ENCODE peak calls at places on chromosomes 12 and 14, in seven cellular contexts. One of them, this sample, is unnamed.

GRCh38 chr14:70472253-70473159 is 20.5 kb downstream of the ADAM21 start:
- DNase-seq in SJSA1: no peak
- DNase-seq in Calu3: no peak
- DNase-seq in anterior cingulate cortex: no peak
- DNase-seq in NCI-H2081: no peak
- DNase-seq in fibroblast of gingiva: no peak
- DNase-seq in lung microvascular endothelial cell: no peak
- DNase-seq in this sample: no peak

GRCh38 chr14:49641697-49642129 is 6.7 kb upstream of the DNAAF2 start:
- DNase-seq in anterior cingulate cortex: peak
- DNase-seq in NCI-H2081: peak
- DNase-seq in lung microvascular endothelial cell: no peak
- DNase-seq in fibroblast of gingiva: no peak
- DNase-seq in SJSA1: no peak
- DNase-seq in Calu3: no peak
- DNase-seq in this sample: no peak

GRCh38 chr14:55600784-55601561 is 21.0 kb downstream of the KTN1 start:
- DNase-seq in anterior cingulate cortex: no peak
- DNase-seq in Calu3: no peak
- DNase-seq in lung microvascular endothelial cell: peak
- DNase-seq in SJSA1: peak
- DNase-seq in fibroblast of gingiva: peak
- DNase-seq in NCI-H2081: no peak
- DNase-seq in this sample: no peak

GRCh38 chr14:106518054-106518943 is 991.9 kb downstream of the TMEM121 start:
- DNase-seq in NCI-H2081: no peak
- DNase-seq in Calu3: peak
- DNase-seq in anterior cingulate cortex: no peak
- DNase-seq in SJSA1: no peak
- DNase-seq in lung microvascular endothelial cell: no peak
- DNase-seq in fibroblast of gingiva: no peak
- DNase-seq in this sample: peak

GRCh38 chr12:95218164-95218851 is 701 bp downstream of the VEZT start:
- DNase-seq in anterior cingulate cortex: no peak
- DNase-seq in SJSA1: peak
- DNase-seq in NCI-H2081: peak
- DNase-seq in fibroblast of gingiva: peak
- DNase-seq in Calu3: no peak
- DNase-seq in lung microvascular endothelial cell: peak
- DNase-seq in this sample: no peak

GRCh38 chr14:66624319-66624937 is 116.5 kb downstream of the GPHN start:
- DNase-seq in Calu3: peak
- DNase-seq in lung microvascular endothelial cell: peak
- DNase-seq in NCI-H2081: peak
- DNase-seq in fibroblast of gingiva: peak
- DNase-seq in SJSA1: no peak
- DNase-seq in anterior cingulate cortex: peak
- DNase-seq in this sample: peak

GRCh38 chr12:15904378-15904920 is 6.7 kb upstream of the DERA start:
- DNase-seq in NCI-H2081: no peak
- DNase-seq in Calu3: no peak
- DNase-seq in lung microvascular endothelial cell: no peak
- DNase-seq in fibroblast of gingiva: no peak
- DNase-seq in anterior cingulate cortex: no peak
- DNase-seq in SJSA1: no peak
- DNase-seq in this sample: no peak

GRCh38 chr14:89336338-89336737 is 80.7 kb downstream of the FOXN3 start:
- DNase-seq in NCI-H2081: no peak
- DNase-seq in Calu3: no peak
- DNase-seq in anterior cingulate cortex: no peak
- DNase-seq in fibroblast of gingiva: no peak
- DNase-seq in SJSA1: no peak
- DNase-seq in lung microvascular endothelial cell: no peak
- DNase-seq in this sample: no peak

GRCh38 chr14:65981192-65981843 is 504.9 kb upstream of the CCDC196 start:
- DNase-seq in NCI-H2081: no peak
- DNase-seq in anterior cingulate cortex: no peak
- DNase-seq in SJSA1: no peak
- DNase-seq in fibroblast of gingiva: no peak
- DNase-seq in lung microvascular endothelial cell: no peak
- DNase-seq in Calu3: no peak
- DNase-seq in this sample: no peak

GRCh38 chr12:53806689-53807088 is 54.9 kb upstream of the CISTR start:
- DNase-seq in SJSA1: peak
- DNase-seq in fibroblast of gingiva: peak
- DNase-seq in NCI-H2081: no peak
- DNase-seq in anterior cingulate cortex: no peak
- DNase-seq in Calu3: no peak
- DNase-seq in lung microvascular endothelial cell: no peak
- DNase-seq in this sample: no peak

GRCh38 chr12:78403681-78404080 is 460.9 kb upstream of the SYT1 start:
- DNase-seq in fibroblast of gingiva: peak
- DNase-seq in lung microvascular endothelial cell: no peak
- DNase-seq in NCI-H2081: no peak
- DNase-seq in Calu3: no peak
- DNase-seq in anterior cingulate cortex: no peak
- DNase-seq in SJSA1: no peak
- DNase-seq in this sample: no peak

GRCh38 chr12:93484315-93484981 is 17.1 kb downstream of the MRPL42 start:
- DNase-seq in NCI-H2081: no peak
- DNase-seq in Calu3: no peak
- DNase-seq in SJSA1: peak
- DNase-seq in fibroblast of gingiva: peak
- DNase-seq in lung microvascular endothelial cell: no peak
- DNase-seq in anterior cingulate cortex: no peak
- DNase-seq in this sample: no peak

GRCh38 chr12:30795410-30795659 is 40.6 kb upstream of the CAPRIN2 start:
- DNase-seq in anterior cingulate cortex: no peak
- DNase-seq in lung microvascular endothelial cell: no peak
- DNase-seq in fibroblast of gingiva: no peak
- DNase-seq in NCI-H2081: no peak
- DNase-seq in SJSA1: peak
- DNase-seq in Calu3: no peak
- DNase-seq in this sample: no peak

GRCh38 chr12:39003541-39004160 is 98.3 kb upstream of the CPNE8 start:
- DNase-seq in NCI-H2081: no peak
- DNase-seq in anterior cingulate cortex: no peak
- DNase-seq in Calu3: no peak
- DNase-seq in lung microvascular endothelial cell: peak
- DNase-seq in fibroblast of gingiva: no peak
- DNase-seq in SJSA1: no peak
- DNase-seq in this sample: no peak

GRCh38 chr12:110006115-110006514 is 6.9 kb downstream of the ANKRD13A start:
- DNase-seq in SJSA1: no peak
- DNase-seq in Calu3: no peak
- DNase-seq in anterior cingulate cortex: no peak
- DNase-seq in fibroblast of gingiva: no peak
- DNase-seq in NCI-H2081: no peak
- DNase-seq in lung microvascular endothelial cell: no peak
- DNase-seq in this sample: no peak

GRCh38 chr12:106332536-106332935 is 25.0 kb upstream of the POLR3B start:
- DNase-seq in Calu3: no peak
- DNase-seq in anterior cingulate cortex: no peak
- DNase-seq in lung microvascular endothelial cell: no peak
- DNase-seq in NCI-H2081: no peak
- DNase-seq in fibroblast of gingiva: no peak
- DNase-seq in SJSA1: no peak
- DNase-seq in this sample: no peak

GRCh38 chr12:57459750-57460400 is at the start of gene GLI1:
- DNase-seq in Calu3: no peak
- DNase-seq in anterior cingulate cortex: no peak
- DNase-seq in SJSA1: peak
- DNase-seq in NCI-H2081: no peak
- DNase-seq in lung microvascular endothelial cell: no peak
- DNase-seq in fibroblast of gingiva: peak
- DNase-seq in this sample: no peak

GRCh38 chr14:75454963-75455546 is 27.2 kb downstream of the JDP2 start:
- DNase-seq in NCI-H2081: no peak
- DNase-seq in Calu3: peak
- DNase-seq in fibroblast of gingiva: peak
- DNase-seq in anterior cingulate cortex: no peak
- DNase-seq in lung microvascular endothelial cell: peak
- DNase-seq in SJSA1: peak
- DNase-seq in this sample: no peak

GRCh38 chr12:4997939-4998338 is 45.7 kb upstream of the KCNA5 start:
- DNase-seq in Calu3: no peak
- DNase-seq in SJSA1: peak
- DNase-seq in NCI-H2081: no peak
- DNase-seq in lung microvascular endothelial cell: peak
- DNase-seq in anterior cingulate cortex: peak
- DNase-seq in fibroblast of gingiva: peak
- DNase-seq in this sample: no peak

GRCh38 chr14:100359881-100360280 is 36.7 kb downstream of the SLC25A47 start:
- DNase-seq in Calu3: no peak
- DNase-seq in lung microvascular endothelial cell: peak
- DNase-seq in SJSA1: no peak
- DNase-seq in fibroblast of gingiva: no peak
- DNase-seq in NCI-H2081: no peak
- DNase-seq in anterior cingulate cortex: no peak
- DNase-seq in this sample: no peak

GRCh38 chr12:100128509-100128908 is 14.2 kb downstream of the BLTP3B start:
- DNase-seq in fibroblast of gingiva: peak
- DNase-seq in SJSA1: no peak
- DNase-seq in anterior cingulate cortex: peak
- DNase-seq in lung microvascular endothelial cell: peak
- DNase-seq in NCI-H2081: peak
- DNase-seq in Calu3: peak
- DNase-seq in this sample: no peak

GRCh38 chr12:28710882-28711281 is 438.2 kb upstream of the FAR2 start:
- DNase-seq in lung microvascular endothelial cell: no peak
- DNase-seq in Calu3: no peak
- DNase-seq in fibroblast of gingiva: peak
- DNase-seq in NCI-H2081: no peak
- DNase-seq in SJSA1: no peak
- DNase-seq in anterior cingulate cortex: no peak
- DNase-seq in this sample: no peak

GRCh38 chr12:18794000-18794399 is 56.1 kb downstream of the CAPZA3 start:
- DNase-seq in fibroblast of gingiva: no peak
- DNase-seq in lung microvascular endothelial cell: no peak
- DNase-seq in NCI-H2081: no peak
- DNase-seq in anterior cingulate cortex: no peak
- DNase-seq in Calu3: no peak
- DNase-seq in SJSA1: no peak
- DNase-seq in this sample: no peak

GRCh38 chr14:101791919-101792572 is 30.5 kb downstream of the PPP2R5C start:
- DNase-seq in fibroblast of gingiva: peak
- DNase-seq in anterior cingulate cortex: no peak
- DNase-seq in SJSA1: no peak
- DNase-seq in lung microvascular endothelial cell: peak
- DNase-seq in NCI-H2081: peak
- DNase-seq in Calu3: no peak
- DNase-seq in this sample: no peak

GRCh38 chr12:537772-538171 is 78.0 kb downstream of the B4GALNT3 start:
- DNase-seq in lung microvascular endothelial cell: no peak
- DNase-seq in Calu3: peak
- DNase-seq in NCI-H2081: peak
- DNase-seq in SJSA1: no peak
- DNase-seq in anterior cingulate cortex: no peak
- DNase-seq in fibroblast of gingiva: no peak
- DNase-seq in this sample: no peak

GRCh38 chr12:92297932-92298681 is 152.5 kb upstream of the BTG1 start:
- DNase-seq in NCI-H2081: no peak
- DNase-seq in anterior cingulate cortex: no peak
- DNase-seq in lung microvascular endothelial cell: peak
- DNase-seq in fibroblast of gingiva: peak
- DNase-seq in SJSA1: no peak
- DNase-seq in Calu3: no peak
- DNase-seq in this sample: no peak

GRCh38 chr14:104194716-104195115 is 56.3 kb downstream of the KIF26A start:
- DNase-seq in fibroblast of gingiva: no peak
- DNase-seq in SJSA1: no peak
- DNase-seq in Calu3: no peak
- DNase-seq in NCI-H2081: no peak
- DNase-seq in lung microvascular endothelial cell: no peak
- DNase-seq in anterior cingulate cortex: no peak
- DNase-seq in this sample: no peak

GRCh38 chr12:25017336-25017735 is 68.4 kb upstream of the BCAT1 start:
- DNase-seq in NCI-H2081: no peak
- DNase-seq in lung microvascular endothelial cell: no peak
- DNase-seq in SJSA1: no peak
- DNase-seq in Calu3: no peak
- DNase-seq in anterior cingulate cortex: no peak
- DNase-seq in fibroblast of gingiva: peak
- DNase-seq in this sample: no peak

GRCh38 chr12:79454338-79454777 is 236.4 kb downstream of the PAWR start:
- DNase-seq in lung microvascular endothelial cell: peak
- DNase-seq in SJSA1: no peak
- DNase-seq in Calu3: no peak
- DNase-seq in anterior cingulate cortex: no peak
- DNase-seq in NCI-H2081: no peak
- DNase-seq in fibroblast of gingiva: peak
- DNase-seq in this sample: no peak

GRCh38 chr12:19234171-19234704 is 104.7 kb downstream of the PLEKHA5 start:
- DNase-seq in anterior cingulate cortex: no peak
- DNase-seq in fibroblast of gingiva: peak
- DNase-seq in SJSA1: no peak
- DNase-seq in Calu3: no peak
- DNase-seq in NCI-H2081: peak
- DNase-seq in lung microvascular endothelial cell: no peak
- DNase-seq in this sample: no peak

GRCh38 chr14:53525608-53526007 is 372.5 kb upstream of the DDHD1 start:
- DNase-seq in Calu3: no peak
- DNase-seq in lung microvascular endothelial cell: no peak
- DNase-seq in SJSA1: no peak
- DNase-seq in NCI-H2081: no peak
- DNase-seq in anterior cingulate cortex: no peak
- DNase-seq in fibroblast of gingiva: peak
- DNase-seq in this sample: no peak

GRCh38 chr14:51552275-51552674 is 99.4 kb upstream of the FRMD6 start:
- DNase-seq in Calu3: no peak
- DNase-seq in fibroblast of gingiva: no peak
- DNase-seq in anterior cingulate cortex: no peak
- DNase-seq in SJSA1: no peak
- DNase-seq in NCI-H2081: peak
- DNase-seq in lung microvascular endothelial cell: no peak
- DNase-seq in this sample: no peak

This sample was measured in activated naive CD4-positive, alpha-beta T cell treated with anti-CD3 and anti-CD28 coated beads, Interleukin-2, amount 50 U/mL, for 72 hours.